ENCODE peak calls at places on chromosomes 2 and 18, in five cellular contexts. J, Z, R, I and L are unnamed samples.

GRCh38 chr2:10390369-10390801 is 57.7 kb downstream of the ODC1 start:
- DNase-seq in R (no peak), Z (no peak), I (no peak), J (peak; percentile 42), L (no peak)

GRCh38 chr2:24304098-24304497 is 56.2 kb downstream of the ITSN2 start:
- DNase-seq in R (no peak), Z (no peak), J (peak; percentile 97), I (peak; percentile 54), L (no peak)

GRCh38 chr2:177553176-177553909 is 160.8 kb downstream of the AGPS start:
- DNase-seq in Z (no peak), R (no peak), J (peak; percentile 28), I (peak; percentile 42), L (no peak)

GRCh38 chr2:202361133-202361532 is 15.0 kb upstream of the BMPR2 start:
- DNase-seq in I (no peak), Z (no peak), J (peak; percentile 81), R (no peak), L (no peak)

GRCh38 chr18:67651438-67651837 is 134.9 kb upstream of the DSEL start:
- DNase-seq in I (no peak), Z (no peak), R (no peak), J (no peak), L (peak; percentile 29)

GRCh38 chr2:24913896-24914295 is 6.1 kb downstream of the ADCY3 start:
- DNase-seq in I (no peak), R (no peak), Z (no peak), J (no peak), L (no peak)

GRCh38 chr2:32947484-32948143 is 861 bp downstream of the LTBP1 start:
- DNase-seq in R (peak; percentile 60), Z (no peak), I (peak; percentile 54), J (peak; percentile 54), L (peak; percentile 73)

GRCh38 chr18:44849361-44849760 is 168.7 kb downstream of the SETBP1 start:
- DNase-seq in Z (no peak), R (no peak), I (no peak), J (no peak), L (no peak)

GRCh38 chr2:194686569-194686968 is 970.5 kb upstream of the SLC39A10 start:
- DNase-seq in Z (no peak), I (no peak), J (no peak), R (no peak), L (no peak)

GRCh38 chr18:36340232-36340631 is 42.7 kb downstream of the FHOD3 start:
- DNase-seq in J (no peak), I (no peak), R (no peak), Z (no peak), L (no peak)

GRCh38 chr2:207481924-207482323 is 47.8 kb upstream of the CREB1 start:
- DNase-seq in J (no peak), Z (no peak), I (no peak), R (no peak), L (no peak)

GRCh38 chr2:18467727-18468363 is 92.6 kb downstream of the RDH14 start:
- DNase-seq in Z (no peak), I (no peak), J (no peak), R (no peak), L (no peak)

GRCh38 chr2:23588106-23588505 is 203.1 kb downstream of the KLHL29 start:
- DNase-seq in Z (no peak), R (no peak), J (no peak), I (no peak), L (no peak)

GRCh38 chr2:204477358-204477950 is 67.8 kb upstream of the PARD3B start:
- DNase-seq in J (peak; percentile 45), Z (no peak), R (no peak), I (no peak), L (no peak)

GRCh38 chr2:64207573-64207972 is 63.4 kb upstream of the PELI1 start:
- DNase-seq in R (no peak), I (no peak), Z (no peak), J (no peak), L (no peak)

GRCh38 chr18:64405161-64405560 is 256.3 kb upstream of the LINC00305 start:
- DNase-seq in J (peak; percentile 16), R (no peak), I (peak; percentile 64), Z (no peak), L (no peak)

GRCh38 chr2:181104512-181105121 is 124.2 kb downstream of the UBE2E3 start:
- DNase-seq in Z (no peak), J (peak; percentile 76), I (peak; percentile 70), R (peak; percentile 24), L (no peak)

GRCh38 chr2:188668017-188668663 is 306.0 kb upstream of the COL3A1 start:
- DNase-seq in I (peak; percentile 77), J (peak; percentile 93), Z (no peak), R (no peak), L (no peak)

GRCh38 chr2:205885492-205886099 is 200.4 kb downstream of the INO80D start:
- DNase-seq in J (peak; percentile 72), R (peak; percentile 72), I (peak; percentile 75), Z (peak; percentile 82), L (peak; percentile 94)

GRCh38 chr2:178331474-178332431 is 119.2 kb downstream of the PRKRA start:
- DNase-seq in Z (no peak), I (no peak), J (no peak), R (no peak), L (no peak)

GRCh38 chr18:51064256-51064655 is 34.2 kb downstream of the SMAD4 start:
- DNase-seq in J (no peak), Z (no peak), R (no peak), I (no peak), L (no peak)

GRCh38 chr18:8703781-8704301 is 1.5 kb upstream of the MTCL1 start:
- DNase-seq in Z (no peak), J (no peak), R (no peak), I (no peak), L (no peak)

GRCh38 chr2:57855207-57855606 is 191.4 kb upstream of the VRK2 start:
- DNase-seq in Z (no peak), R (no peak), J (no peak), I (no peak), L (no peak)

GRCh38 chr2:46229134-46230063 is 67.8 kb upstream of the EPAS1 start:
- DNase-seq in J (peak; percentile 20), Z (peak; percentile 50), I (peak; percentile 47), R (peak; percentile 9), L (peak; percentile 66)

GRCh38 chr2:207796585-207797350 is 27.1 kb upstream of the FZD5 start:
- DNase-seq in I (no peak), Z (peak; percentile 75), J (peak; percentile 28), R (no peak), L (peak; percentile 87)

GRCh38 chr2:99881901-99882591 is 260.3 kb downstream of the AFF3 start:
- DNase-seq in I (peak; percentile 91), Z (no peak), R (no peak), J (peak; percentile 95), L (no peak)

GRCh38 chr2:172456002-172456401 is 28.6 kb downstream of the ITGA6 start:
- DNase-seq in I (no peak), R (no peak), J (no peak), Z (no peak), L (peak; percentile 41)

GRCh38 chr18:32674491-32674890 is 98.3 kb downstream of the KLHL14 start:
- DNase-seq in R (no peak), I (peak; percentile 14), Z (no peak), J (no peak), L (no peak)

GRCh38 chr2:134334542-134335353 is 80.9 kb downstream of the MGAT5 start:
- DNase-seq in R (no peak), J (no peak), Z (no peak), I (no peak), L (no peak)

GRCh38 chr18:54206447-54206846 is 18.0 kb downstream of the MBD2 start:
- DNase-seq in I (no peak), R (no peak), Z (no peak), J (no peak), L (no peak)

GRCh38 chr18:54215069-54215468 is 9.4 kb downstream of the MBD2 start:
- DNase-seq in R (no peak), J (peak; percentile 84), Z (no peak), I (peak; percentile 92), L (no peak)

GRCh38 chr18:54209471-54210180 is 14.8 kb downstream of the MBD2 start:
- DNase-seq in J (peak; percentile 15), I (peak; percentile 17), R (no peak), Z (no peak), L (no peak)

GRCh38 chr18:54205951-54206350 is 18.5 kb downstream of the MBD2 start:
- DNase-seq in R (no peak), J (no peak), I (no peak), Z (no peak), L (no peak)

DNA sequence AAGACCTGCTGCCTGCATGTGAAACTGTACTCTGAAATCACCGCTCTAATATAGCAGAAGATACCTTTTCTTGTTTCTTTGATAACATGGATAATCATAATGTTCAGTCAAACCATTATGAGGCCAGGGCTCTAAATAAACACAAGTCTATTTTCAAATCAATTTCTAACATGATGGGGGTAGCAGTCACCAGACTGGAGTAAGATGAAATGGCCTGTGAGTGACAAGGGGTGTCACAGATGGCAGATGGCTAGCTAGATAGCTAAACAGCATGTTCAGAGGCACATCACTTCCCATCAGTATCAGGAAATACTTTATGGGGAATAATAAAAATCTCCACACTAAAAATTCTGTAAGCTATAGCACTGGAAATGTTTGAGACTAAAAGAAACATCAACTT is 14.0 kb downstream of the MBD2 start:
- DNase-seq in J (no peak), I (no peak), R (no peak), Z (no peak), L (no peak)
- H3K4me1 ChIP-seq in J (peaks cover 8% of the 10 kb centered on the region), I (no peaks in the 10 kb centered on the region), R (no peaks in the 10 kb centered on the region), Z (no peaks in the 10 kb centered on the region), L (peaks cover 3% of the 10 kb centered on the region)

GRCh38 chr2:61961231-61961901 is 55.9 kb downstream of the COMMD1 start:
- DNase-seq in I (no peak), J (no peak), Z (no peak), R (no peak), L (no peak)
- H3K27ac ChIP-seq in I (no peak overlapping the region), J (no peak overlapping the region), Z (no peak overlapping the region), R (no peak overlapping the region), L (no peak overlapping the region)

GRCh38 chr18:1017679-1018078 is 113.0 kb downstream of the ADCYAP1 start:
- DNase-seq in J (no peak), Z (no peak), I (no peak), R (no peak), L (no peak)
- H3K14ac ChIP-seq in J (no peak overlapping the region), Z (no peak overlapping the region), I (no peak overlapping the region), R (no peak overlapping the region), L (peak overlapping the region; percentile 46)

GRCh38 chr18:9739516-9739915 is 31.4 kb downstream of the RAB31 start:
- DNase-seq in I (no peak), Z (no peak), J (no peak), R (no peak), L (no peak)

GRCh38 chr18:9738266-9738969 is 30.3 kb downstream of the RAB31 start:
- DNase-seq in J (no peak), Z (no peak), R (no peak), I (no peak), L (no peak)

GRCh38 chr18:9736942-9737813 is 29.1 kb downstream of the RAB31 start:
- DNase-seq in Z (no peak), R (no peak), I (peak; percentile 50), J (peak; percentile 71), L (no peak)

GRCh38 chr18:9736445-9736844 is 28.3 kb downstream of the RAB31 start:
- DNase-seq in I (no peak), J (no peak), Z (no peak), R (no peak), L (no peak)

DNA sequence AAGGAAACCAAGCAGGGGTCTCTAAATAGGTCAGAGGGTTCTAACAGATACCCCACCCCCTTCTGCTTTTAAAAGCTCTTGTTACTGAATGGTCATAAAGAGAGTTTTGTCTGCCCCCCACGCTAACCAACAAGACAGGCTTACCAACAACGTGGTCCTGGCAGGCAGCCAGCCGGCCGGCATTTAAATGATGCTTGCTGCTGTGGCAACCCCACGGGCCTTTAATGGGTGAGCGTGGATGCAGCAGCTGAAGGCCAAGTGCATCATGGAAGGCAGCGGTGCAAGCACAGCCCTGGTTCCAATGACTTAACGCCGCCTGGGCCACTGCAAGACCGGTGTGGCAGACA is 29.7 kb downstream of the RAB31 start:
- DNase-seq in I (no peak), J (no peak), Z (no peak), R (no peak), L (no peak)
- H3K4me1 ChIP-seq in I (peaks cover 20% of the 10 kb centered on the region), J (peaks cover 12% of the 10 kb centered on the region), Z (peaks cover 18% of the 10 kb centered on the region), R (peaks cover 34% of the 10 kb centered on the region), L (peaks cover 7% of the 10 kb centered on the region)